ENCODE peak calls at places on chromosome 21, in ten cellular contexts. F, N, D, E, Y, T, U, J, G and S are unnamed samples.

GRCh38 chr21:21283810-21284209 is 285.6 kb downstream of the NCAM2 start:
- DNase-seq in F (no peak), N (no peak), D (no peak), E (no peak), Y (no peak), T (no peak), U (no peak), J (no peak), G (no peak), S (no peak)

GRCh38 chr21:44255519-44255981 is 6.1 kb downstream of the DNMT3L start:
- DNase-seq in F (no peak), N (no peak), D (no peak), E (no peak), Y (peak), T (no peak), U (no peak), J (no peak), G (no peak), S (no peak)

GRCh38 chr21:41678016-41678935 is 88.6 kb downstream of the RIPK4 start:
- DNase-seq in F (peak), N (no peak), D (peak), E (no peak), Y (no peak), T (no peak), U (no peak), J (no peak), G (peak), S (peak)

GRCh38 chr21:31493350-31493880 is 149.4 kb upstream of the TIAM1 start:
- DNase-seq in F (no peak), N (no peak), D (no peak), E (no peak), Y (no peak), T (no peak), U (no peak), J (no peak), G (no peak), S (no peak)

GRCh38 chr21:34795152-34796141 is 126.7 kb downstream of the CLIC6 start:
- DNase-seq in F (no peak), N (no peak), D (peak), E (no peak), Y (peak), T (peak), U (no peak), J (peak), G (peak), S (peak)

GRCh38 chr21:32309906-32310460 is 11.3 kb downstream of the MRAP start:
- DNase-seq in F (no peak), N (no peak), D (no peak), E (no peak), Y (no peak), T (no peak), U (no peak), J (no peak), G (no peak), S (no peak)

GRCh38 chr21:45570826-45571601 is 28.8 kb upstream of the SLC19A1 start:
- DNase-seq in F (no peak), N (no peak), D (no peak), E (no peak), Y (peak), T (peak), U (no peak), J (no peak), G (no peak), S (no peak)

GRCh38 chr21:26140185-26140584 is 30.4 kb downstream of the APP start:
- DNase-seq in F (no peak), N (no peak), D (peak), E (peak), Y (peak), T (peak), U (no peak), J (no peak), G (no peak), S (no peak)

GRCh38 chr21:14864211-14865021 is 200.4 kb downstream of the NRIP1 start:
- DNase-seq in F (peak), N (peak), D (peak), E (no peak), Y (peak), T (peak), U (peak), J (peak), G (peak), S (peak)

GRCh38 chr21:45413922-45414321 is 9.0 kb downstream of the COL18A1 start:
- DNase-seq in F (no peak), N (no peak), D (no peak), E (no peak), Y (no peak), T (no peak), U (no peak), J (no peak), G (no peak), S (no peak)

GRCh38 chr21:36747815-36748381 is 49.0 kb downstream of the SIM2 start:
- DNase-seq in F (peak), N (peak), D (peak), E (no peak), Y (no peak), T (no peak), U (peak), J (no peak), G (peak), S (peak)

GRCh38 chr21:26798856-26799751 is 46.1 kb downstream of the ADAMTS1 start:
- DNase-seq in F (peak), N (no peak), D (no peak), E (no peak), Y (peak), T (no peak), U (no peak), J (no peak), G (no peak), S (peak)